ENCODE peak calls at places on chromosomes 7 and 10, in five cellular contexts. L is GM13976, E is pulmonary artery endothelial cell, U is putamen, K is pons. Y is an unnamed sample.

GRCh38 chr10:132281915-132282666 is 25.7 kb downstream of the STK32C start:
- DNase-seq in K (no peak), U (no peak), L (no peak), E (no peak), Y (no peak)

GRCh38 chr10:109851595-109851994 is 71.7 kb downstream of the XPNPEP1 start:
- DNase-seq in L (no peak), E (no peak), U (no peak), K (no peak), Y (no peak)

GRCh38 chr10:110914411-110914810 is 4.6 kb downstream of the BBIP1 start:
- DNase-seq in K (no peak), U (no peak), L (no peak), E (no peak), Y (no peak)

GRCh38 chr7:155373359-155374273 is 75.9 kb downstream of the INSIG1 start:
- DNase-seq in K (no peak), U (no peak), E (no peak), L (no peak), Y (no peak)

GRCh38 chr10:121613456-121613855 is 15.2 kb upstream of the FGFR2 start:
- DNase-seq in U (no peak), K (no peak), E (no peak), L (no peak), Y (no peak)

GRCh38 chr7:39733881-39734571 is 110.7 kb downstream of the RALA start:
- DNase-seq in L (no peak), U (no peak), E (no peak), K (peak; percentile 23), Y (peak; percentile 58)

GRCh38 chr10:86538547-86538946 is 17.0 kb upstream of the WAPL start:
- DNase-seq in U (no peak), K (peak; percentile 26), L (no peak), E (no peak), Y (no peak)

GRCh38 chr7:31373337-31374289 is 33.1 kb upstream of the NEUROD6 start:
- DNase-seq in L (peak; percentile 66), K (peak; percentile 58), E (peak; percentile 4), U (peak; percentile 17), Y (peak; percentile 33)

GRCh38 chr10:5096108-5096507 is 1.9 kb downstream of the AKR1C3 start:
- DNase-seq in K (no peak), L (no peak), E (no peak), U (no peak), Y (no peak)

GRCh38 chr7:109986701-109987100 is 1104.2 kb upstream of the LRRN3 start:
- DNase-seq in L (no peak), U (no peak), E (no peak), K (no peak), Y (no peak)

GRCh38 chr7:138770904-138771303 is 26.9 kb upstream of the TMEM213 start:
- DNase-seq in E (no peak), U (no peak), K (no peak), L (no peak), Y (no peak)

GRCh38 chr10:128062837-128063563 is 63.2 kb downstream of the MKI67 start:
- DNase-seq in E (no peak), U (no peak), L (peak; percentile 55), K (peak; percentile 64), Y (no peak)

GRCh38 chr10:129589546-129589945 is 122.5 kb downstream of the MGMT start:
- DNase-seq in K (no peak), U (no peak), L (no peak), E (no peak), Y (no peak)

GRCh38 chr10:116704926-116705325 is 37.4 kb downstream of the HSPA12A start:
- DNase-seq in U (no peak), L (no peak), E (no peak), K (no peak), Y (no peak)

GRCh38 chr7:91311844-91312243 is 47.6 kb downstream of the FZD1 start:
- DNase-seq in K (peak; percentile 12), L (no peak), U (no peak), E (no peak), Y (no peak)

GRCh38 chr7:105656922-105657521 is 75.7 kb upstream of the EFCAB10 start:
- DNase-seq in L (peak; percentile 79), E (no peak), U (no peak), K (no peak), Y (peak; percentile 34)

GRCh38 chr7:135925205-135925604 is 52.0 kb downstream of the MTPN start:
- DNase-seq in U (no peak), K (no peak), L (no peak), E (no peak), Y (no peak)

GRCh38 chr7:768881-769504 is 41.9 kb upstream of the PRKAR1B start:
- DNase-seq in E (no peak), K (no peak), U (peak; percentile 25), L (no peak), Y (peak; percentile 84)

GRCh38 chr10:79146611-79147130 is 77.9 kb downstream of the ZMIZ1 start:
- DNase-seq in L (no peak), U (peak; percentile 68), E (no peak), K (peak; percentile 91), Y (peak; percentile 49)